ENCODE peak calls at places on chromosomes 16 and 17, in seven cellular contexts. E, I, L, N, C, T and H are unnamed samples.

GRCh38 chr16:66028505-66029216 is 337.8 kb upstream of the CDH5 start:
- DNase-seq in E (no peak), I (no peak), L (no peak), N (no peak), C (no peak), T (no peak), H (no peak)

GRCh38 chr17:60641810-60642220 is 35.8 kb upstream of the BCAS3 start:
- DNase-seq in E (peak), I (no peak), L (peak), N (peak), C (peak), T (peak), H (peak)

GRCh38 chr17:69314246-69315030 is 12.5 kb downstream of the ABCA5 start:
- DNase-seq in E (no peak), I (no peak), L (peak), N (no peak), C (no peak), T (no peak), H (no peak)

GRCh38 chr17:58328195-58329034 is at the start of gene TSPOAP1:
- DNase-seq in E (peak), I (peak), L (peak), N (no peak), C (peak), T (no peak), H (no peak)

GRCh38 chr16:67736858-67737257 is 17.7 kb upstream of the GFOD2 start:
- DNase-seq in E (no peak), I (no peak), L (no peak), N (no peak), C (no peak), T (no peak), H (no peak)

GRCh38 chr17:81295678-81296381 is 723 bp upstream of the SLC38A10 start:
- DNase-seq in E (peak), I (no peak), L (peak), N (peak), C (peak), T (peak), H (no peak)

GRCh38 chr17:40062347-40063033 is at the start of gene THRA:
- DNase-seq in E (peak), I (no peak), L (peak), N (no peak), C (peak), T (no peak), H (peak)

GRCh38 chr17:10135539-10136257 is 62.7 kb downstream of the GAS7 start:
- DNase-seq in E (no peak), I (no peak), L (no peak), N (no peak), C (no peak), T (no peak), H (no peak)

GRCh38 chr17:77286641-77287431 is 146.1 kb downstream of the SEC14L1 start:
- DNase-seq in E (peak), I (no peak), L (peak), N (peak), C (no peak), T (no peak), H (no peak)

GRCh38 chr17:68378202-68379149 is 78.8 kb downstream of the WIPI1 start:
- DNase-seq in E (no peak), I (no peak), L (peak), N (peak), C (no peak), T (no peak), H (no peak)

GRCh38 chr17:78962345-78962983 is 17.3 kb downstream of the LGALS3BP start:
- DNase-seq in E (no peak), I (no peak), L (peak), N (peak), C (no peak), T (no peak), H (no peak)

GRCh38 chr16:81885976-81886586 is 107.0 kb downstream of the PLCG2 start:
- DNase-seq in E (peak), I (no peak), L (peak), N (peak), C (peak), T (peak), H (peak)

GRCh38 chr17:42281571-42282096 is 5.4 kb upstream of the STAT5B start:
- DNase-seq in E (no peak), I (no peak), L (peak), N (no peak), C (no peak), T (no peak), H (no peak)

GRCh38 chr17:76672270-76672851 is 28.8 kb upstream of the ST6GALNAC1 start:
- DNase-seq in E (no peak), I (no peak), L (no peak), N (peak), C (no peak), T (no peak), H (no peak)

GRCh38 chr16:30660424-30661251 is 2.4 kb downstream of the FBRS start:
- DNase-seq in E (no peak), I (no peak), L (no peak), N (no peak), C (no peak), T (no peak), H (no peak)

GRCh38 chr17:82528484-82529265 is 9.1 kb downstream of the FOXK2 start:
- DNase-seq in E (no peak), I (no peak), L (peak), N (no peak), C (no peak), T (no peak), H (no peak)

GRCh38 chr17:39208136-39208535 is 8.1 kb downstream of the RPL19 start:
- DNase-seq in E (no peak), I (no peak), L (no peak), N (no peak), C (no peak), T (no peak), H (no peak)

GRCh38 chr17:20156196-20157077 is 147.3 kb downstream of the SPECC1 start:
- DNase-seq in E (peak), I (no peak), L (peak), N (peak), C (peak), T (no peak), H (peak)

GRCh38 chr17:38606646-38607611 is 1.2 kb upstream of the SRCIN1 start:
- DNase-seq in E (no peak), I (no peak), L (no peak), N (no peak), C (no peak), T (no peak), H (no peak)

GRCh38 chr16:88662222-88662842 is 559 bp downstream of the MVD start:
- DNase-seq in E (peak), I (no peak), L (no peak), N (no peak), C (no peak), T (no peak), H (no peak)

GRCh38 chr17:59859444-59860025 is 33.2 kb downstream of the TUBD1 start:
- DNase-seq in E (peak), I (no peak), L (no peak), N (peak), C (no peak), T (no peak), H (no peak)

GRCh38 chr17:66351053-66351452 is 48.6 kb downstream of the PRKCA start:
- DNase-seq in E (no peak), I (no peak), L (no peak), N (no peak), C (no peak), T (no peak), H (no peak)

GRCh38 chr16:14676633-14677032 is 17.5 kb downstream of the PLA2G10 start:
- DNase-seq in E (no peak), I (no peak), L (no peak), N (no peak), C (no peak), T (no peak), H (no peak)

GRCh38 chr16:14669776-14670175 is 24.3 kb downstream of the PLA2G10 start:
- DNase-seq in E (no peak), I (no peak), L (no peak), N (no peak), C (no peak), T (no peak), H (no peak)

GRCh38 chr16:14667347-14668266 is 26.5 kb downstream of the PLA2G10 start:
- DNase-seq in E (no peak), I (no peak), L (no peak), N (no peak), C (no peak), T (no peak), H (no peak)

GRCh38 chr16:14668556-14669223 is 25.4 kb downstream of the PLA2G10 start:
- DNase-seq in E (no peak), I (no peak), L (no peak), N (no peak), C (no peak), T (no peak), H (no peak)

DNA sequence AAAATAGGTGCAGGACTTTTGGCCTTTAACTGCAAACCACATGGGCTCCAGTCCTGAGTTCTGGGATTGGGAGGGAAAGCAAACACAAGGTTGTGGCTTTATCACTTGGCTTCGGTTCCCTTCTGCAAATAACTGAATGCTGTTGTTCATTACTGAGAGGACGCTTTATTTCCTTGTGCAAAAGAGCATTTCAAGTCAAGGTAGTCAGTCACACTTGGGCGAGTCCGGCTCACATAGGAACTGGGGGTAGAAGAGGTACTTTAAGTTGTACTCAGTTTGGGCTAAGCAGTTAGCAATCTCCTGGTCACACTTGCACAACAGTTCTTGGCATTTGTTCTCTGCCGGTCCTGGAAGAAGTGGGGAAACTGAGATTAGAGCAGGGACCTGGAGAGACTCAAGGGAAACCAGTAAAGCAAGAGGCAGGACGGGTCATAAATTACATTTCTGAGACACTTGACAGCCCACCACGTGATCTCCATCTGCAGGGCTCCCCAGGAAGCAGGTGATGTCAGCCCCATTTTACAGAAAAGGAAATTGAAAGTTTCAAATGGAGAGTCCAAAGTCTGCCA is 21.6 kb downstream of the PLA2G10 start:
- DNase-seq in E (peak), I (peak), L (no peak), N (peak), C (peak), T (no peak), H (peak)
- TF ChIP-seq TAF1 in E (no peak), I (no peak), L (no peak), N (no peak), C (no peak), T (no peak), H (no peak)

GRCh38 chr17:72417627-72418026 is 296.8 kb downstream of the SOX9 start:
- DNase-seq in E (no peak), I (no peak), L (no peak), N (no peak), C (no peak), T (no peak), H (no peak)

GRCh38 chr17:72416905-72417304 is 296.1 kb downstream of the SOX9 start:
- DNase-seq in E (no peak), I (no peak), L (no peak), N (no peak), C (no peak), T (no peak), H (no peak)

GRCh38 chr17:72414032-72414396 is 293.2 kb downstream of the SOX9 start:
- DNase-seq in E (no peak), I (no peak), L (no peak), N (no peak), C (no peak), T (no peak), H (no peak)

GRCh38 chr17:72414967-72415853 is 294.4 kb downstream of the SOX9 start:
- DNase-seq in E (no peak), I (no peak), L (no peak), N (no peak), C (no peak), T (no peak), H (no peak)

GRCh38 chr17:72416054-72416691 is 295.4 kb downstream of the SOX9 start:
- DNase-seq in E (no peak), I (peak), L (peak), N (no peak), C (no peak), T (no peak), H (no peak)
- TF ChIP-seq POLR2AphosphoS5 in E (no peak), I (no peak), L (peak), N (no peak), C (no peak), T (no peak), H (no peak)

GRCh38 chr17:6233856-6234255 is 163.7 kb downstream of the WSCD1 start:
- DNase-seq in E (no peak), I (no peak), L (no peak), N (no peak), C (no peak), T (no peak), H (no peak)
- TF ChIP-seq TAF1 in E (no peak), I (no peak), L (no peak), N (no peak), C (no peak), T (no peak), H (no peak)

GRCh38 chr16:48627148-48627547 is 17.2 kb upstream of the N4BP1 start:
- DNase-seq in E (no peak), I (no peak), L (no peak), N (no peak), C (no peak), T (no peak), H (no peak)

GRCh38 chr16:48619547-48619946 is 9.6 kb upstream of the N4BP1 start:
- DNase-seq in E (no peak), I (no peak), L (no peak), N (no peak), C (no peak), T (no peak), H (no peak)

GRCh38 chr16:48622456-48623303 is 12.7 kb upstream of the N4BP1 start:
- DNase-seq in E (no peak), I (no peak), L (no peak), N (no peak), C (no peak), T (no peak), H (no peak)

GRCh38 chr16:48620445-48620844 is 10.5 kb upstream of the N4BP1 start:
- DNase-seq in E (no peak), I (no peak), L (no peak), N (no peak), C (no peak), T (no peak), H (no peak)

DNA sequence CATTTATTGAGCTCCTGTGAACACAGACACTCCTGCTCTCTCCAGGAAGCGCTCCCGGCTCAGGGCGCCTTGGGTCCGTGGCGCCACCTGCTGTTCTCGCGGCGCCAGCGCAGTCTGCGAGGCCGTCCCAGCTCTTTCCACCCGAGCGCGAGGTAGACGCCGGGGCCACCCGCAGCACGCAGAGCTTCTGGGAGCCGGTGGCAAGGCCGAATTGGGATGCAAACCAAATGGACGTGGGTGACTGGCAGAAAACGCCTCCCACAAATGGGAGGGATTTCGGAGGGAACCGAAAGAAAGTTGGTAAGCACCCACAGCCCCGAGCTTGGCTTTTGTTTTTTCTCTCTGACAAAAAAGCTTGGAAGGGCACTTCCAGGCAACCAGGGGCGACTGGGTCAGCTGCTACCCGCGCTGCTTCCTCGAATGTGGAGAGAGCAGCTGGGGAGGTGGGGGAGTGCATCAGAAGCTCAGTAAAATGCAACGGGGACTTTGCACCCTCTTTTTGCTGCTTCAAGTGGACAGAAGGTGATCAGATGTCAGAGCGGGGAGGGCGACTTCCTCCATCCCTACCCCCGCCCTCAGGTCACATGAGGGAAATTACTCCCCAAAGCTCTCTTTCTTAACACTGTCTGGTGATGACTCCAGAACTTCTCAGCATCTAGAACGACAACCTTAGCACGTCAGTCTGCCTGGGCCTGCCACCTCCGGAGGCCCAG is 13.5 kb upstream of the N4BP1 start:
- DNase-seq in E (peak), I (peak), L (peak), N (peak), C (peak), T (peak), H (peak)
- TF ChIP-seq POLR2AphosphoS5 in E (no peak), I (no peak), L (no peak), N (no peak), C (no peak), T (no peak), H (no peak)

GRCh38 chr17:7967751-7968150 is 34.7 kb upstream of the GUCY2D start:
- DNase-seq in E (no peak), I (no peak), L (no peak), N (no peak), C (no peak), T (no peak), H (no peak)

GRCh38 chr17:7971651-7972050 is 30.8 kb upstream of the GUCY2D start:
- DNase-seq in E (no peak), I (no peak), L (no peak), N (no peak), C (no peak), T (no peak), H (no peak)

GRCh38 chr17:7974638-7975131 is 27.7 kb upstream of the GUCY2D start:
- DNase-seq in E (no peak), I (no peak), L (no peak), N (no peak), C (no peak), T (no peak), H (no peak)

GRCh38 chr17:7969434-7969833 is 33.0 kb upstream of the GUCY2D start:
- DNase-seq in E (no peak), I (no peak), L (no peak), N (no peak), C (no peak), T (no peak), H (no peak)

DNA sequence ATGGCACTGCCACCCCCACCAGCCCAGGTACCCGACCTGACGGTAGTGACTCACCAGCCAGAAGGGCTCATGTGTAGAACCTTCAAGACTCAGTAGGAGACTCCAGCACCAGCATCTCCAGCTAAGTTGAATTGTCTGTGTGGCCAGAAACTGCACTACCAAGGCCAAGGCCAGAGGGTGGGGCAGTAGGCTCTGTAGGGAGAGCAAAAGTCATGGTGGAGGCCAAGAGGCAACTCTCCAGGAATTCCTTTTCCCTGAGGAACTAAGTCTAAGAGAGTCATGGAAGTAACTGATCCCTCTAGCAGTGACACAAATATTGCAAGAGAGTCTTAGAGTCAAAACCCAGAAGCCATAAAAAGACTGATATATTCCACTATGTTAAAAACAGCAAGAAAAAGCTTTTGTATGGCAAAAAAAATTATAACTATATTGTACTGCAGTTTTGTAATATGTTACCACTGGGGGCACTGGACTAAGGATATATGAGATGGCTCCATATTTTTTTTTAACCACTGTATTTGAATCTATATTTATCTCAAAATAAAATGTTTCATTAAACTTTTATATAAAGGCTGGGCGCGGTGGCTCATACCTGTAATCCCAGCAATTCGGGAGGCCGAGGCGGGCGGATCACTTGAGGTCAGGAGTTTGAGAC is 30.2 kb upstream of the GUCY2D start:
- DNase-seq in E (no peak), I (no peak), L (no peak), N (no peak), C (no peak), T (no peak), H (no peak)
- TF ChIP-seq TAF1 in E (no peak), I (no peak), L (no peak), N (no peak), C (no peak), T (no peak), H (no peak)

DNA sequence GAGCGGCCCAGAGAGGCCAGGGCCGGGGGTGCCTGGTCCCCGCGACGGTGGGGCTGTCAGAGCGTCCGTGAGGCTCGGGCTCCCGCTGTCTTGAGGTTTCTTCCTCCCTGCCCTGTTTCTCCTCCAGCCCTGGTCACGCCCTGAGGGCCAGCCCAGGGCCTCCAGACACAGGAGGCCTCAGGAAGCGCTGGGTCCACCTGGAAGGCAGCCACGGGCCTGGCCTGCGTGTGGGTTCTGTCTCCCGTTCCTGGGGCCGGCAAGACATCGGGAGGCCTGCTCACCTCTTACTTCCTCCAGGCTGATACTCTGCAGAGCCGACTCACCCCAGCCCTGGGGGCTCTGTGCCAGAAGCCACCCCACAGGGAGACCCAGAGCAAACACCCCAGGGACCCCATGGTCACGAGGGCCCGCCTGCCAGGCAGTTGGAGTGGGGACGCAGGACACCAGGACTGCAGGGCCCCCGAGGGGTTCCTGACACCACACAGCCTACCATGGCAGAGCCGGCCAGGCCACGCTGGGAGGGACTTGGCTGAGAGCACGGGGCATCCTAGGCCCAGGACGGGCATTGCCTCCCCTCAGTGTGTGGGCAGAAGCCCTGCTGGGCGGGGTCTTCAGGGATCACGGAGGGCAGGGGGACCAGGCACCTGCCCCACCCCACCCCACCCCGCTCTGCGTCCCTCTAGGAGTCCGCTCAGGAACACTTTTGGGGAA is 18.9 kb upstream of the CACNA1H start:
- DNase-seq in E (no peak), I (no peak), L (no peak), N (no peak), C (no peak), T (no peak), H (no peak)
- TF ChIP-seq POLR2AphosphoS5 in E (no peak), I (no peak), L (no peak), N (no peak), C (no peak), T (no peak), H (no peak)